ENCODE peak calls at places on chromosomes 2 and 18, in ten cellular contexts. V, R, K, B, H, F, Y, W, T and O are unnamed samples.

GRCh38 chr2:24620936-24621335 is 129.9 kb downstream of the NCOA1 start:
- DNase-seq in V (no peak), H (no peak), K (no peak), W (no peak), B (no peak), Y (no peak), T (no peak), R (no peak), F (no peak), O (no peak)

GRCh38 chr2:121897335-121897970 is 142.0 kb downstream of the TSN start:
- DNase-seq in V (peak), Y (peak), R (no peak), B (no peak), T (no peak), W (no peak), F (peak), K (peak), H (no peak), O (peak)

GRCh38 chr18:22378672-22379282 is 38.9 kb downstream of the CTAGE1 start:
- DNase-seq in K (peak), H (no peak), B (no peak), W (peak), T (no peak), R (no peak), F (peak), V (peak), Y (peak), O (peak)

GRCh38 chr2:234425923-234426603 is 70.8 kb downstream of the ARL4C start:
- DNase-seq in K (no peak), B (no peak), Y (no peak), H (no peak), R (no peak), V (no peak), T (peak), F (peak), W (peak), O (no peak)

GRCh38 chr18:62165583-62165982 is 21.3 kb downstream of the PIGN start:
- DNase-seq in Y (no peak), W (no peak), R (no peak), H (no peak), T (no peak), K (peak), F (no peak), V (no peak), B (no peak), O (no peak)

GRCh38 chr2:189783927-189784867 is at the start of the genes ORMDL1 and PMS1:
- DNase-seq in T (peak), R (peak), K (peak), W (peak), B (peak), Y (peak), F (peak), V (peak), H (peak), O (peak)

GRCh38 chr2:170563401-170563800 is 151.7 kb upstream of the SP5 start:
- DNase-seq in K (no peak), Y (no peak), T (no peak), V (no peak), W (no peak), B (no peak), H (no peak), F (no peak), R (no peak), O (no peak)

GRCh38 chr2:98569915-98570314 is 38.4 kb downstream of the COA5 start:
- DNase-seq in W (no peak), T (no peak), V (no peak), B (no peak), H (no peak), F (no peak), K (no peak), R (no peak), Y (no peak), O (no peak)

GRCh38 chr2:192128655-192129054 is 66.1 kb downstream of the TMEFF2 start:
- DNase-seq in F (no peak), T (no peak), Y (no peak), B (no peak), V (no peak), H (no peak), W (no peak), R (no peak), K (no peak), O (no peak)